ENCODE peak calls at places on chromosomes 6 and 20, in four cellular contexts. S, C, X and V are unnamed samples.

GRCh38 chr20:48635791-48636267 is 192.0 kb downstream of the PREX1 start:
- DNase-seq in S (peak; percentile 72), X (peak; percentile 26), C (no peak), V (no peak)

GRCh38 chr20:45911486-45912343 is at the start of gene PLTP:
- DNase-seq in X (no peak), S (peak; percentile 75), C (peak; percentile 85), V (peak; percentile 36)

GRCh38 chr6:168201383-168201782 is 118.2 kb downstream of the DACT2 start:
- DNase-seq in C (no peak), X (no peak), S (no peak), V (no peak)

GRCh38 chr20:59148713-59149493 is 14.7 kb upstream of the ZNF831 start:
- DNase-seq in S (no peak), C (no peak), X (no peak), V (no peak)

GRCh38 chr6:5592911-5593519 is 331.7 kb downstream of the FARS2 start:
- DNase-seq in X (no peak), C (no peak), S (no peak), V (no peak)

GRCh38 chr20:58421497-58421850 is 32.4 kb downstream of the VAPB start:
- DNase-seq in C (no peak), X (no peak), S (no peak), V (no peak)

GRCh38 chr20:17699931-17700351 is at the start of gene BANF2:
- DNase-seq in X (no peak), S (no peak), C (no peak), V (no peak)

GRCh38 chr20:49591217-49591865 is 23.4 kb upstream of the PTGIS start:
- DNase-seq in C (no peak), X (no peak), S (no peak), V (no peak)

DNA sequence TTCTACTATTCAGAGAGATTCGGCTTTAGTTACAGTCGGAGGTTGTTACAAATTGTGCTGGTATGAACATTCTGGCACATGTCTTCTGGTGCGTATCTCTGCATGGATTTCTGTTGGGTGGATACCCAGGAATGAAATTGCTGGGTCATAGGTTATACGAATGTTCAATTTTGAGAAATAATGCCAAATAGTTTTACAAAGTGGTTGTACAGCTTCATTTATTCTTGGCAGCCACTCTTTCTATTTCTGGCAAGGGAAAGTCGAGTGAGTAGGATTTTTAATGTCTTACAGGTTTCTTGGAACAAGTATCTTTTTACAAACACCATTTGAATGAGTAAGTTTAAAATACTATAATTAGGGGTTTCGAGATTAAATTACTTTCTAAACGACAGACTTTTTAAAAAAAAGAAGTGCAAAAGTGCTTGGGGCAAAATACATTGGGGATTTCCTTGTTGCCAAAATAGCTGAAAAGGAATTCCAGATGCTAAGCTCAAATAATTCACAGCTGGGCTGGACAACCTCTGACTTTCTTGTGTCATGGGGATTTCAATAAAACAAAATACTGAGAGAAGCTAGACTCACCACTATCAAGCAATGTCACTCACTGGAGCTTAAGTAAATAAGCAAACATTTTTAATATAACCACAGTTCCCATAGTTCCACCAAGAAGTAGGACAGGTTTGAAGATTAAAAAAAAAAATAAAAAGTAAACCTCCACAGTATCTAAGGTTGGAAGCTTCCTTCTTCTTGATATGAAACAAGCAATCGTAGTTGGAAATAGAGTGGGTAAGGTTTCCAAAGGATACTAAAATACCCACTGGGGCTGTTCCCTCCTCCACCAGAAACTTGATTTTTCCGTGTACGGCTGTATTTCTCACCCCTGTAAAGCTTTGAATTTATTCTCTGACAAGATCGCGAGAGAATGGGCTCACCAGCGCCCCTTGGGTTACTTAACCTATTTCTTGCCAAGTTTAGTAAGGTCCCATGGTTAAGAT is 21.6 kb upstream of the GFOD1 start:
- DNase-seq in S (no peak), C (no peak), X (no peak), V (no peak)
- TF ChIP-seq CTCF in S (no peak), C (no peak), X (no peak), V (no peak)

GRCh38 chr6:28580484-28580883 is 54.8 kb downstream of the GPX5 start:
- DNase-seq in S (no peak), C (no peak), X (peak; percentile 4), V (no peak)
- TF ChIP-seq CTCF in S (no peak), C (no peak), X (peak; percentile 7), V (no peak)

DNA sequence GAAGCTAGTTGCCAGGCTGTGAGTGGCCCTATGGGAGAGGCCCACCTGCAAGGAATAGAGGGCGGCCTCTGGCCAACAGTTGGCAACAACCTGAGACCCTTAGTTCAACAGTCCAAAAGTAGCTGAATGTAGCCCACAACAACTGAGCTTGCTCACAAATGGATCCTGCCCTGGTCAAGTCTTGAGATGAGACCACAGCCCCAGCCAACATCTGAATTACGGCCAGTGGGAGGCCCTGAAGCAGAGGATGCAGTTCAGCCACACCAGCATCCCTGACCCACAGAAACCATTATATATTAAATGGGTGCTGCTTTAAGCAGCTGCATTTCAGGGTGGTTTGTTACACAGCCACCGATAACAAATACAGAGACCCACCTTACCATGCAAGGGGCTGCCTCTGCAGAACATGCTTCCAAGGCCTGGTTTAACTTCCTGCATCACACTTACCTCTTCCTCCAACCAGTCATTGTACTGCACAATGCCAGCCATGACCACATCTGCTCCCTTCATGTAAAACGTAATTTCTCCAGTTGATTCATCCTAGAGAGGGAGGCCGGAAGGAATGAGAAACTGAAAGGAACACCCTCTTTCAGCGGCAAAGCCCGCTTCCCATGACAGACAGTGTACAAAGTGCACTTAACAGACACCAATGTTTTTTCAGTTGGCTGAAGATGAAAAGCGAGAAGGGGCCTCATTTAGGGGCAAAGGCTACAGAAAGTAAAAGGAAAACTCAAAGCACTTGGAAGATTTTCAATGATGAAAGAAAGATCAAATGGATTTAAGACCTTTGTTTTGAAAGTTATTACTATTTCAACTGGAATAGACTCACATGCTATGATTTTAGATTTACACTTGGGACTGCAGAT is 86.2 kb upstream of the NFATC2 start:
- DNase-seq in C (no peak), X (no peak), S (no peak), V (no peak)
- TF ChIP-seq CTCF in C (no peak), X (no peak), S (no peak), V (no peak)

DNA sequence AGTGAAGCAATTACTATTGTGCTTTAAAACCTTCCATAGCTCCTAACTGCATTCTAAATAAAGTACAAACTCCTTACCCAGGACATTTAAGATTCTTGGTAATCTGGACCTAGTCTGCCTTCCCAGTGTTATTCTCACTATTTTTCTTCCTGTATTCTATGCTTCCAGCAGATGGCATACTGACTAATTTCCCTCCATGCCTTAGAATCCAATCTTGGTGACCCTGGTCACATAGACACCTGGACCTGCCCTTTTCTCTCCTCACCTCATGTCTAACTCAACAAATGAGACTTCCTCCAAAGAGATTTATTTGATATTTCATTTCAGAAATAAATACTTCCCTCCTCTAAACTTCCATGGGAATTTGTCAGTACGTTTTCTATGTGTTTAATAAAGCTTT is 25.8 kb downstream of the ROS1 start:
- DNase-seq in X (peak; percentile 11), S (no peak), C (no peak), V (no peak)
- TF ChIP-seq CTCF in X (peak; percentile 14), S (no peak), C (no peak), V (no peak)

GRCh38 chr6:44266347-44266746 is 996 bp upstream of the NFKBIE start:
- DNase-seq in C (no peak), X (no peak), S (no peak), V (no peak)
- TF ChIP-seq CTCF in C (no peak), X (no peak), S (no peak), V (no peak)

GRCh38 chr6:132734694-132735236 is 20.9 kb upstream of the VNN1 start:
- DNase-seq in X (peak; percentile 26), C (no peak), S (no peak), V (no peak)
- TF ChIP-seq CTCF in X (no peak), C (no peak), S (no peak), V (no peak)

GRCh38 chr6:145887969-145888368 is 73.4 kb upstream of the FBXO30 start:
- DNase-seq in X (no peak), S (no peak), C (no peak), V (no peak)
- TF ChIP-seq CTCF in X (peak; percentile 42), S (no peak), C (no peak), V (no peak)

GRCh38 chr6:30915591-30915946 is 1.5 kb downstream of the VARS2 start:
- DNase-seq in X (peak; percentile 49), C (peak; percentile 41), S (no peak), V (no peak)
- TF ChIP-seq CTCF in X (peak; percentile 60), C (peak; percentile 53), S (peak; percentile 29), V (no peak)

GRCh38 chr6:125273965-125274364 is 27.8 kb downstream of the HDDC2 start:
- DNase-seq in X (peak; percentile 92), C (no peak), S (no peak), V (no peak)
- TF ChIP-seq CTCF in X (no peak), C (no peak), S (no peak), V (no peak)